ENCODE peak calls at places on chromosomes 11 and 22, in six cellular contexts. G is left cardiac atrium; A is AG08395; S is stimulated activated CD4-positive, alpha-beta T cell treated with anti-CD3 and anti-CD28 coated beads, Interleukin-12 subunit alpha, Interleukin-12 subunit beta, amount 100 ng/mL, for 48 hours; M is T47D; V is NCI-H1092. I is an unnamed sample.

GRCh38 chr11:62373464-62374110 is 36.3 kb downstream of the ASRGL1 start:
- DNase-seq in G (no peak), A (no peak), S (no peak), M (no peak), V (no peak), I (no peak)

GRCh38 chr11:34959770-34960169 is 43.4 kb downstream of the PDHX start:
- DNase-seq in G (no peak), A (no peak), S (no peak), M (no peak), V (no peak), I (no peak)

GRCh38 chr11:38503876-38504275 is 1905.8 kb upstream of the RAG2 start:
- DNase-seq in G (no peak), A (no peak), S (no peak), M (no peak), V (no peak), I (no peak)

GRCh38 chr11:62908468-62909072 is 12.6 kb downstream of the CHRM1 start:
- DNase-seq in G (no peak), A (no peak), S (no peak), M (peak; percentile 37), V (no peak), I (no peak)

GRCh38 chr11:30258679-30259078 is 27.9 kb downstream of the FSHB start:
- DNase-seq in G (no peak), A (no peak), S (no peak), M (no peak), V (no peak), I (no peak)

GRCh38 chr11:47335733-47336132 is 16.8 kb downstream of the MYBPC3 start:
- DNase-seq in G (no peak), A (no peak), S (no peak), M (no peak), V (no peak), I (no peak)

GRCh38 chr22:44599084-44599483 is 101.1 kb upstream of the RTL6 start:
- DNase-seq in G (no peak), A (no peak), S (no peak), M (no peak), V (no peak), I (no peak)

GRCh38 chr11:113384551-113384950 is 3.0 kb upstream of the ANKK1 start:
- DNase-seq in G (no peak), A (peak; percentile 83), S (no peak), M (peak; percentile 98), V (no peak), I (no peak)

GRCh38 chr11:79314906-79315689 is 125.7 kb downstream of the TENM4 start:
- DNase-seq in G (no peak), A (no peak), S (no peak), M (peak; percentile 57), V (no peak), I (no peak)

GRCh38 chr11:991034-991433 is 45.5 kb downstream of the MUC6 start:
- DNase-seq in G (no peak), A (no peak), S (no peak), M (no peak), V (no peak), I (no peak)

GRCh38 chr11:11980200-11980599 is 28.2 kb downstream of the DKK3 start:
- DNase-seq in G (no peak), A (no peak), S (no peak), M (no peak), V (no peak), I (no peak)

GRCh38 chr11:82858556-82859091 is 41.6 kb downstream of the PRCP start:
- DNase-seq in G (no peak), A (peak; percentile 62), S (no peak), M (no peak), V (no peak), I (no peak)

GRCh38 chr11:119607726-119608125 is 121.3 kb downstream of the NECTIN1 start:
- DNase-seq in G (no peak), A (no peak), S (no peak), M (no peak), V (no peak), I (no peak)

I was measured in CMK.